ENCODE peak calls at places on chromosomes 12 and 14, in ten cellular contexts. S, R, A, K, V, Q, O, L, N and W are unnamed samples.

GRCh38 chr12:123071401-123072304 is 79.2 kb downstream of the PITPNM2 start:
- DNase-seq in L (no peak), A (no peak), R (no peak), N (no peak), V (no peak), O (no peak), Q (peak; percentile 62), S (no peak), K (no peak), W (no peak)

GRCh38 chr12:15899282-15899870 is 11.8 kb upstream of the DERA start:
- DNase-seq in N (peak; percentile 43), O (no peak), V (peak; percentile 71), L (no peak), A (no peak), K (no peak), R (no peak), Q (no peak), S (no peak), W (no peak)

GRCh38 chr14:78752789-78753188 is 582.6 kb downstream of the NRXN3 start:
- DNase-seq in O (no peak), L (no peak), A (peak; percentile 43), N (no peak), R (peak; percentile 1), V (no peak), S (no peak), Q (no peak), K (no peak), W (no peak)

GRCh38 chr12:25423355-25423754 is 129.7 kb downstream of the LMNTD1 start:
- DNase-seq in V (no peak), R (no peak), A (peak; percentile 51), L (no peak), S (no peak), Q (no peak), K (no peak), O (no peak), N (no peak), W (no peak)

GRCh38 chr12:1611775-1612174 is 17.3 kb upstream of the WNT5B start:
- DNase-seq in A (peak; percentile 93), O (peak; percentile 90), N (peak; percentile 55), Q (no peak), S (peak; percentile 75), K (peak; percentile 91), L (peak; percentile 76), V (no peak), R (peak; percentile 94), W (no peak)

GRCh38 chr12:49098035-49098451 is 3.4 kb upstream of the DHH start:
- DNase-seq in V (peak; percentile 88), R (no peak), Q (no peak), A (peak; percentile 10), L (no peak), N (peak; percentile 78), S (no peak), O (no peak), K (peak; percentile 63), W (no peak)

GRCh38 chr12:76586764-76587395 is 27.3 kb upstream of the OSBPL8 start:
- DNase-seq in K (peak; percentile 73), L (peak; percentile 18), Q (no peak), O (no peak), S (peak; percentile 67), V (peak; percentile 86), N (peak; percentile 85), A (peak; percentile 57), R (peak; percentile 66), W (no peak)

GRCh38 chr12:3204143-3204542 is 127.0 kb downstream of the TSPAN9 start:
- DNase-seq in S (no peak), N (no peak), R (no peak), V (peak; percentile 68), A (no peak), L (no peak), K (no peak), O (no peak), Q (no peak), W (no peak)

GRCh38 chr14:96965885-96966595 is 168.9 kb downstream of the VRK1 start:
- DNase-seq in S (no peak), N (no peak), L (no peak), R (no peak), O (no peak), Q (no peak), A (no peak), K (no peak), V (peak; percentile 66), W (no peak)

GRCh38 chr14:48973136-48973535 is 613.0 kb downstream of the RPS29 start:
- DNase-seq in O (no peak), S (peak; percentile 42), A (peak; percentile 77), R (peak; percentile 38), K (peak; percentile 38), N (no peak), Q (no peak), V (no peak), L (no peak), W (no peak)

GRCh38 chr12:119613319-119613936 is 19.9 kb downstream of the TMEM233 start:
- DNase-seq in Q (no peak), O (no peak), R (no peak), S (peak; percentile 5), V (no peak), A (peak; percentile 52), L (no peak), K (no peak), N (no peak), W (peak; percentile 87)

GRCh38 chr14:100341301-100342031 is 18.3 kb downstream of the SLC25A47 start:
- DNase-seq in Q (no peak), S (peak; percentile 87), L (peak; percentile 55), A (peak; percentile 78), K (peak; percentile 90), N (peak; percentile 76), V (peak; percentile 88), O (peak; percentile 14), R (peak; percentile 76), W (peak; percentile 88)

GRCh38 chr12:1927751-1928351 is 9.4 kb upstream of the CACNA2D4 start:
- DNase-seq in N (no peak), R (no peak), Q (no peak), V (peak; percentile 29), A (no peak), K (peak; percentile 40), L (no peak), O (no peak), S (no peak), W (no peak)

GRCh38 chr14:74934476-74935339 is 11.6 kb upstream of the RPS6KL1 start:
- DNase-seq in V (no peak), K (no peak), Q (no peak), O (no peak), R (no peak), L (no peak), A (no peak), N (peak; percentile 45), S (no peak), W (no peak)

DNA sequence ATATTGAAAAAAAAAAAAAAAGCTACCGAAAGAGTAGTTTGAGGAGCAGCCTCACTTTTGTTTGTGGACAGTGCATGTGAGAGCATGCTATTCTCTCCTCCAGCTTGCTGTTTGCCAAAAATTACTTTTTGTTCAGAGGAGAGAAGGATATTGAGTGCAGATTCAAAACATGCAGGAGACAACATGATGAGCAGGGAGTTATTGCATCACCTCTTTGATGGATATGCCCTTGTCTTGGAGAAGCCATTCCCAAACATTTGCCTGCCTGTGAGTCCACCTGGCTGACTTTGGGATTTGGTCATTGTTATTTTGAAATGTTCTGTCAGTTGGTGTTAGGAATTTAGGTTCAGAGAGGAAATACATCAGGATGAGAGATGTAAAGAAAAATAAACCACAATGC is 2.4 kb downstream of the C12orf75 start:
- DNase-seq in S (no peak), L (no peak), V (peak; percentile 54), A (no peak), O (no peak), K (no peak), Q (no peak), R (no peak), N (no peak), W (no peak)
- H3K4me3 ChIP-seq in S (no peak overlapping the region), L (peak overlapping the region; percentile 46), V (peak overlapping the region; percentile 87), A (peak overlapping the region; percentile 8), O (peak overlapping the region; percentile 3), K (no peak overlapping the region), Q (no peak overlapping the region), R (no peak overlapping the region), N (peak overlapping the region; percentile 84), W (peak overlapping the region; percentile 80)

DNA sequence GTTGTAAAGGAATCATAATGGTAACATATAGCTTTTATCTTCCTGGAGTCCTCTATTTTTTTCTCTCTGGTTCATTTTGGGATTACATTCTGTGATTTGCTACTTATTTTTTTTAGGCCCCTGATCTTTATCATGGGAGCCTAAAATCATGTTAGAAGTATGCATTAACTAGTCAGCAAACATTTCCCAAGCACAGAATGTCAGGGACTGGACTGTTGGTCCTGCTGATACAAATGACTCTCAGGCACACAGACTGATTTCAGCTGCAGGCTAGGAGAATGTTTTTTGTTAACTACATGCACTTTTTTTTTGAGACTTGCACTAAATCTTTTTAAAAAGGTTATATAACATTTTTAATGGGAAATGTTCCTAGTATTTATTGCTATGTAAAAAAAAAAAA is 131.1 kb downstream of the ACSS3 start:
- DNase-seq in O (peak; percentile 14), L (no peak), R (peak; percentile 22), V (no peak), Q (no peak), A (peak; percentile 39), S (peak; percentile 41), K (peak; percentile 21), N (no peak), W (no peak)
- H3K4me3 ChIP-seq in O (no peak overlapping the region), L (no peak overlapping the region), R (no peak overlapping the region), V (no peak overlapping the region), Q (no peak overlapping the region), A (no peak overlapping the region), S (no peak overlapping the region), K (no peak overlapping the region), N (no peak overlapping the region), W (no peak overlapping the region)

GRCh38 chr12:117875652-117876491 is 92.9 kb downstream of the KSR2 start:
- DNase-seq in O (no peak), K (peak; percentile 25), Q (peak; percentile 26), N (peak; percentile 41), R (peak; percentile 54), S (peak; percentile 45), L (no peak), V (peak; percentile 66), A (peak; percentile 53), W (no peak)
- H3K4me3 ChIP-seq in O (no peak overlapping the region), K (no peak overlapping the region), Q (no peak overlapping the region), N (no peak overlapping the region), R (no peak overlapping the region), S (no peak overlapping the region), L (no peak overlapping the region), V (no peak overlapping the region), A (no peak overlapping the region), W (no peak overlapping the region)

GRCh38 chr12:120689397-120690082 is 2.6 kb downstream of the MLEC start:
- DNase-seq in L (no peak), N (peak; percentile 37), K (no peak), O (no peak), Q (no peak), S (peak; percentile 10), V (no peak), R (no peak), A (peak; percentile 24), W (no peak)
- H3K4me3 ChIP-seq in L (peak overlapping the region; percentile 91), N (peak overlapping the region; percentile 92), K (peak overlapping the region; percentile 71), O (no peak overlapping the region), Q (peak overlapping the region; percentile 96), S (peak overlapping the region; percentile 82), V (peak overlapping the region; percentile 89), R (peak overlapping the region; percentile 70), A (peak overlapping the region; percentile 80), W (peak overlapping the region; percentile 87)

GRCh38 chr12:6962285-6963015 is 8.0 kb downstream of the PHB2 start:
- DNase-seq in A (no peak), R (no peak), O (no peak), K (no peak), Q (peak; percentile 14), L (no peak), N (no peak), V (peak; percentile 76), S (no peak), W (no peak)
- H3K4me3 ChIP-seq in A (no peak overlapping the region), R (no peak overlapping the region), O (no peak overlapping the region), K (no peak overlapping the region), Q (peak overlapping the region; percentile 13), L (no peak overlapping the region), N (no peak overlapping the region), V (no peak overlapping the region), S (no peak overlapping the region), W (no peak overlapping the region)

GRCh38 chr12:108856170-108856427 is 1.3 kb downstream of the SSH1 start:
- DNase-seq in L (no peak), Q (no peak), R (peak; percentile 51), N (no peak), S (no peak), K (no peak), O (no peak), A (no peak), V (no peak), W (no peak)
- H3K4me3 ChIP-seq in L (peak overlapping the region; percentile 100), Q (peak overlapping the region; percentile 98), R (peak overlapping the region; percentile 79), N (peak overlapping the region; percentile 88), S (peak overlapping the region; percentile 99), K (peak overlapping the region; percentile 99), O (peak overlapping the region; percentile 95), A (peak overlapping the region; percentile 100), V (peak overlapping the region; percentile 99), W (peak overlapping the region; percentile 98)